ENCODE peak calls at places on chromosomes 4 and X, in six cellular contexts. V is ovary, O is endothelial cell of umbilical vein, U is breast epithelium, E is tibial nerve, W is A549. K is an unnamed sample. For H3K9me3 and H3K4me1, the result is how much of the 10 kb centered on the place peaks cover.

GRCh38 chr4:121154103-121154515 is 10.0 kb downstream of the TNIP3 start:
- DNase-seq in V (no peak), O (no peak), U (no peak), E (no peak), W (no peak), K (no peak)

GRCh38 chrX:33014949-33015348 is 196.4 kb downstream of the DMD start:
- DNase-seq in V (no peak), O (no peak), U (no peak), E (no peak), W (no peak), K (no peak)

GRCh38 chrX:116961872-116962582 is 499.3 kb upstream of the CT83 start:
- DNase-seq in V (no peak), O (no peak), U (no peak), E (no peak), W (no peak), K (no peak)

GRCh38 chr4:38236503-38236902 is 276.3 kb downstream of the PTTG2 start:
- DNase-seq in V (no peak), O (no peak), U (no peak), E (no peak), W (no peak), K (no peak)

GRCh38 chr4:112514449-112515277 is 1.3 kb downstream of the NEUROG2 start:
- DNase-seq in V (no peak), O (no peak), U (no peak), E (no peak), W (no peak), K (no peak)

GRCh38 chr4:60648774-60649173 is 551.4 kb upstream of the ADGRL3 start:
- DNase-seq in V (no peak), O (no peak), U (no peak), E (no peak), W (no peak), K (no peak)

GRCh38 chr4:166143227-166143626 is 270.2 kb downstream of the TLL1 start:
- DNase-seq in V (no peak), O (no peak), U (no peak), E (no peak), W (no peak), K (no peak)

GRCh38 chr4:7503597-7503996 is 68.9 kb upstream of the PSAPL1 start:
- DNase-seq in V (no peak), O (no peak), U (no peak), E (no peak), W (no peak), K (no peak)

GRCh38 chr4:6762244-6762615 is 20.3 kb upstream of the KIAA0232 start:
- DNase-seq in V (no peak), O (no peak), U (no peak), E (no peak), W (no peak), K (no peak)

GRCh38 chr4:57089549-57089948 is 20.6 kb downstream of the IGFBP7 start:
- DNase-seq in V (no peak), O (no peak), U (no peak), E (no peak), W (no peak), K (no peak)

GRCh38 chrX:136268051-136269048 is 17.1 kb upstream of the MAP7D3 start:
- DNase-seq in V (peak), O (peak), U (no peak), E (peak), W (peak), K (peak)

GRCh38 chr4:164293181-164293580 is 460.8 kb upstream of the SMIM31 start:
- DNase-seq in V (no peak), O (no peak), U (no peak), E (no peak), W (no peak), K (no peak)

GRCh38 chrX:139224953-139225665 is 305.4 kb upstream of the F9 start:
- DNase-seq in V (no peak), O (no peak), U (no peak), E (no peak), W (no peak), K (no peak)

GRCh38 chrX:30904632-30905031 is 15.6 kb upstream of the TAB3 start:
- DNase-seq in V (no peak), O (no peak), U (peak), E (no peak), W (no peak), K (no peak)

GRCh38 chr4:27016551-27016950 is 155.9 kb downstream of the STIM2 start:
- DNase-seq in V (no peak), O (no peak), U (no peak), E (no peak), W (no peak), K (no peak)

GRCh38 chr4:133775881-133776280 is 425.7 kb downstream of the PABPC4L start:
- DNase-seq in V (no peak), O (no peak), U (no peak), E (no peak), W (no peak), K (no peak)

GRCh38 chr4:147110968-147111367 is 165.3 kb upstream of the TTC29 start:
- DNase-seq in V (no peak), O (peak), U (no peak), E (no peak), W (no peak), K (no peak)

GRCh38 chrX:11579856-11580595 is 85.7 kb downstream of the ARHGAP6 start:
- DNase-seq in V (no peak), O (no peak), U (no peak), E (no peak), W (no peak), K (no peak)

GRCh38 chr4:17701146-17701859 is 80.1 kb downstream of the FAM184B start:
- DNase-seq in V (no peak), O (no peak), U (no peak), E (no peak), W (no peak), K (no peak)

GRCh38 chr4:150230556-150230955 is 152.3 kb downstream of the DCLK2 start:
- DNase-seq in V (no peak), O (peak), U (no peak), E (no peak), W (no peak), K (no peak)

GRCh38 chr4:8475751-8476575 is 35.4 kb downstream of the TRMT44 start:
- DNase-seq in V (no peak), O (no peak), U (no peak), E (no peak), W (no peak), K (no peak)

GRCh38 chr4:114173968-114174367 is 194.5 kb upstream of the ARSJ start:
- DNase-seq in V (no peak), O (no peak), U (no peak), E (no peak), W (no peak), K (no peak)

DNA sequence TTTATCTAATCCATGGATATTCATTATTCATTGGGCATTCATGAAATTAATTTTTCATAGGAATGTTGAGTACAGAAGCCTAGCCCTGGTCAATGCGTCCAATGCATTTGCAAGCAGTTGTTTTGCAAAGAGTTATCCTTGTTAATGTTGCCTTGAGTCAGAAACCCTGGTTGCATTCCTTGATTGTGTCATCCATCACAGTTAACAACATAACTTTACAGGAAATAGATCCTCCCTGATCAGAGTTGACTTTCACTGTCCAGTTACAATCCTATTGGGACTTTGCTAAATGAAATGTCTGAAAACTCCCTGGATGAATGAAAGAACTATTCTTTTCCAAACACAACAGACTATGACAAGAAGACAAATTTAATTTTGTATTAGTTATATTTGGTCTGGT is 924.3 kb upstream of the SLIT2 start:
- DNase-seq in V (no peak), O (no peak), U (no peak), E (no peak), W (no peak), K (no peak)
- H3K9me3 ChIP-seq in V (under half), O (under half), U (under half), E (under half), W (under half), K (under half)

GRCh38 chr4:151325320-151326246 is at the start of gene SH3D19:
- DNase-seq in V (peak), O (peak), U (peak), E (peak), W (peak), K (peak)
- TF ChIP-seq POLR2A in V (peak), O (peak), U (peak), E (peak), W (peak), K (peak)

GRCh38 chr4:152976466-152976761 is 40.3 kb downstream of the FHDC1 start:
- DNase-seq in V (no peak), O (no peak), U (no peak), E (no peak), W (no peak), K (no peak)

GRCh38 chr4:152983221-152983620 is 47.1 kb downstream of the FHDC1 start:
- DNase-seq in V (no peak), O (no peak), U (no peak), E (no peak), W (no peak), K (no peak)

GRCh38 chr4:152981842-152982241 is 45.7 kb downstream of the FHDC1 start:
- DNase-seq in V (no peak), O (no peak), U (no peak), E (no peak), W (no peak), K (no peak)

GRCh38 chr4:152981278-152981677 is 45.2 kb downstream of the FHDC1 start:
- DNase-seq in V (no peak), O (no peak), U (no peak), E (no peak), W (no peak), K (no peak)

GRCh38 chr4:152979731-152980330 is 43.7 kb downstream of the FHDC1 start:
- DNase-seq in V (no peak), O (no peak), U (no peak), E (no peak), W (no peak), K (no peak)
- H3K4me1 ChIP-seq in V (under half), O (under half), U (under half), E (under half), W (under half), K (under half)

DNA sequence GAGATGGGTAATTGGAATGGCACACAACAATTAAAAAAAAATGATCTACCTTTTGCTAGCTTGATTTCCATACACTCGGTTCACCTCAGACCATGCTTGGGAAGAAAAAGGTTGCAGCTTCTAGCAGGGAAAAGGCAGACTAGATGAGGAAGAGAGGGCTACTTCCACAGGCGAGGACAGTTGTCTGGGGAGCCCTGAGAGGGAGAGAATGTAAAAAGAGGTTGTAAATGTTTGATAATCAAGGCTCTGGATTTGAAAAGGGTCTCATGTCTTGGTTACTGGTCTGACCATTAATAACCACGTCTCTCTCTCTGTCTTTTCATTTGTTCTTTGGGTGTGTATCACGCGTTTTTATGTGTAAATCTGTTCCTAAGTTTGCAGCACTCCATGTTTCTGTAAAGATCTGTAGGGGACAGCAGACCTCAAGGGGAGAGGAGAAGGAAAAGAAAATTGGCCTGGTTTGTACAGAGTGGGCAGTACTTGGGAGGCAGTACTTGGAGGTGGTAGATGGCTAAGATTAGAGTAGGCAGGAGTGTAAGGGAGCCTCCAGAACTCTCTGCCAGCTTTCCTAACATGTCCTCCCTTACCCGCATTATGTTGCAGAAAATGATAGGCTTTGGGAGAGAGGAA is 750 bp downstream of the ARMCX5 start:
- DNase-seq in V (no peak), O (peak), U (no peak), E (no peak), W (no peak), K (no peak)
- H3K9me3 ChIP-seq in V (under half), O (under half), U (under half), E (under half), W (under half), K (under half)

DNA sequence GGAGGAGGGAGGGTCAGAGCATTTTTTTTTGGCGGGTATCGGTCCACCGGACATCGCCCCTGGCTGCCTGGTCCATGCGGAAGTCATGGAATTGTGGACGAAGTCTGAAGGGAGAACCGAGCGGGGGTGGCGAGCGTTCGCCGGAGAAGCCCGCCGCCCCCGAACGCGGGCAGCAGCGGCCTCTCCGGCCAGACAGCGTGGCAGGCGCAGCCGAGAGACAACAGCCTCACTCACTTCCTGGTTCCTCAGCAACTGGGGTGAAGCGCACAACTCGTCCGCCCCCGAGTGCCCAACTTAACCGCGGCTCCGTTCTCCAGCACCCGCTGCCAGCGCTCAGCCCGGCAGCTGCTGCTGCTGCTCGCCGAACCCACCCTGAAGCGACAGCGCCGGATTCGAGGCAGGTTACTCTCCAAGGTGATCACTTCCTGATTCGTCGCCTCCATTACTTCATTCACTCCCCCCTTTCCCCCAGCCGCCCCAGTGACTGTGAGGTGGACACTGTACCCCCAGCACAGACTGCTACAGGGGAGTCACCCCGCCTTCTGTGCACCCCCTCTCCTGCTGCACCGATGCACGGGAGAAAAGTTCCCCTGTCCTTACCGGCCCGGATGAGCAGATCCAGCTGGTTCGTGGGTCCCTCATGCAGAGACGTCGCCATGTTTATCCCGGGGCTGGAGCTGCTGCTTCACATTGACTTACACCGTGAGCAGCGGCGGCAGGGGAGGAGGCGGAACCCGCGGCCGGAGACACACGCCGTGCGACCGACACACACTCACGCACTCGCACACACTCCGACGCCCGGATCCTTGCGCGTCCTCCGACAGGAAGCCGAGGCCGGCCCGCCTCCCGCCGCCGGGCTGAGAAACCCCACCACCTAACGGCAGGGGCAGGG is 68.2 kb downstream of the NOCT start:
- DNase-seq in V (peak), O (peak), U (peak), E (peak), W (peak), K (peak)
- TF ChIP-seq POLR2A in V (no peak), O (peak), U (no peak), E (no peak), W (peak), K (peak)

DNA sequence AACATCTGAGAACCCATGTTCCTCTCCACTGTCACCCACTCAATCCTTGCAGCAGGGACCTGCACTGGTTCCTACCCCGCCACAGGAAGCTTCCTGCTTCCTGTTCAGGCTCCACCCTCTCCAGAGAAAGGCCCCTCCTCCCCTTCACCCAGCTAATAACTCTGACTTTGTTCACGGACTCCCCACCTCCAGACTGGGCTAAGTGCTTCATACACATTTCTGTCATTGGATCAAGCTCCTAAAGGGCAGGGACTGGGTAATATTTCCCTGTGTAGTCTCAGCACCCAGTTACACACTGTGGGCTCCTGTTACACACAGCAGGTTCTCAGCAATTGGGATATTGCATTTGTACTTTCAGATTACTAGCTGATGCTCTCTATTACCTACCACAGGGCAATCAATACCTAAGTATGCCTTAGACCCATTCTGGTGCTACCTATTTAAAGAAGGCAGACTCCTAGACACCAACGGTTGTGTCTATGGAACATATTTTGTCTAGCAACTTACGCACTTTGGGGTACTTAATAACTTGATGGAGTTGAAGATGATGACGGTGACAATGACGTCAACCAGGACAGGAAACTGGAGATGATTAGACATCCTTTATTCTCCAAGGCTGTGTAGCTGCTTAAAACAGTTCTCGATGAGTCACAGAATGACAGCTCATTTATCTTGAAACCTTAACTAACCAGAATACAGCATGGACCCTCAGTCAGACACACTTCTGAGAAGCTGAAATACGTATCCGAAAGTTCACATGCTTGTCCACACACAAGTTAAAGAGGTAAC is 58.1 kb downstream of the MAML3 start:
- DNase-seq in V (no peak), O (peak), U (no peak), E (no peak), W (peak), K (no peak)
- H3K4me1 ChIP-seq in V (under half), O (half or more), U (under half), E (under half), W (half or more), K (under half)

GRCh38 chrX:22486326-22486725 is 213.6 kb downstream of the CBLL2 start:
- DNase-seq in V (no peak), O (no peak), U (no peak), E (no peak), W (no peak), K (no peak)

DNA sequence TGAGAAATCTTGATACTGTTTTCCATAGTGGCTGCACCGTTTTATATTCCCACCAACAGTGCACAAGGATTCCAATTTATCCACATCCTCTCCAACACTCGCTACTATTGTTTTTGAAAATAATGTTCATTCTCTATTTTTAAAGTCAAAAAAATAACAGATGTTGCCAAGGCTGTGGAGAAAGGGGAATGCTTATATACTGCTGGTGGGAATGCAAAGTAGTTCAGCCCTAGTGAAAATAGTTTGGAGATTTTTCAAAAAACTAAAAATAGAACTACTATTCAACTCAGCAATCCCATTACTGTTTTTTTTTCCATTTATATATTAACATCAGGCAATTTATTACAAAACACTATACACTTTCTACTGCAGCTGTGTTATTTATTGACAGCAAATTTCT is 208.7 kb downstream of the CBLL2 start:
- DNase-seq in V (no peak), O (no peak), U (no peak), E (no peak), W (no peak), K (no peak)
- H3K9me3 ChIP-seq in V (under half), O (under half), U (under half), E (under half), W (under half), K (under half)

GRCh38 chrX:20265221-20265725 is 1.4 kb downstream of the RPS6KA3 start:
- DNase-seq in V (peak), O (peak), U (peak), E (peak), W (peak), K (peak)
- TF ChIP-seq POLR2A in V (peak), O (no peak), U (no peak), E (peak), W (no peak), K (peak)